ENCODE peak calls at places on chromosomes 1 and 21, in four cellular contexts. One of them, this sample, is unnamed.

GRCh38 chr1:41393993-41394392 is 32.8 kb downstream of the FOXO6 start:
- DNase-seq in neuronal stem cell: no peak
- DNase-seq in IMR-90: no peak
- DNase-seq in H9: no peak
- DNase-seq in this sample: no peak

GRCh38 chr1:67570473-67571143 is 114.4 kb upstream of the GADD45A start:
- DNase-seq in neuronal stem cell: no peak
- DNase-seq in IMR-90: peak
- DNase-seq in H9: no peak
- DNase-seq in this sample: peak

GRCh38 chr1:64392109-64392508 is 77.8 kb upstream of the CACHD1 start:
- DNase-seq in H9: peak
- DNase-seq in IMR-90: no peak
- DNase-seq in neuronal stem cell: peak
- DNase-seq in this sample: no peak

GRCh38 chr21:45317401-45318145 is 29.9 kb upstream of the POFUT2 start:
- DNase-seq in IMR-90: peak
- DNase-seq in neuronal stem cell: no peak
- DNase-seq in H9: peak
- DNase-seq in this sample: no peak

GRCh38 chr1:96521994-96522760 is 199.4 kb upstream of the PTBP2 start:
- DNase-seq in IMR-90: peak
- DNase-seq in neuronal stem cell: no peak
- DNase-seq in H9: no peak
- DNase-seq in this sample: no peak

GRCh38 chr1:25435315-25436103 is 4.8 kb downstream of the MACO1 start:
- DNase-seq in H9: no peak
- DNase-seq in neuronal stem cell: no peak
- DNase-seq in IMR-90: no peak
- DNase-seq in this sample: no peak

GRCh38 chr1:7676274-7676945 is 94.7 kb upstream of the VAMP3 start:
- DNase-seq in IMR-90: no peak
- DNase-seq in neuronal stem cell: no peak
- DNase-seq in H9: no peak
- DNase-seq in this sample: no peak

GRCh38 chr1:168893359-168893791 is 164.4 kb upstream of the DPT start:
- DNase-seq in IMR-90: no peak
- DNase-seq in H9: no peak
- DNase-seq in neuronal stem cell: no peak
- DNase-seq in this sample: no peak

GRCh38 chr1:204507317-204508105 is 8.7 kb upstream of the MDM4 start:
- DNase-seq in IMR-90: peak
- DNase-seq in neuronal stem cell: peak
- DNase-seq in H9: peak
- DNase-seq in this sample: no peak

GRCh38 chr1:222464841-222465210 is 83.1 kb downstream of the HHIPL2 start:
- DNase-seq in neuronal stem cell: peak
- DNase-seq in H9: peak
- DNase-seq in IMR-90: peak
- DNase-seq in this sample: peak

GRCh38 chr1:182217071-182217470 is 155.6 kb upstream of the ZNF648 start:
- DNase-seq in IMR-90: peak
- DNase-seq in neuronal stem cell: no peak
- DNase-seq in H9: no peak
- DNase-seq in this sample: no peak

GRCh38 chr1:211492511-211493132 is 660 bp upstream of the RD3 start:
- DNase-seq in H9: no peak
- DNase-seq in neuronal stem cell: no peak
- DNase-seq in IMR-90: no peak
- DNase-seq in this sample: no peak

GRCh38 chr1:214296860-214297699 is 16.1 kb downstream of the SMYD2 start:
- DNase-seq in IMR-90: peak
- DNase-seq in H9: peak
- DNase-seq in neuronal stem cell: no peak
- DNase-seq in this sample: peak

GRCh38 chr21:33051925-33052324 is 18.0 kb upstream of the OLIG1 start:
- DNase-seq in neuronal stem cell: no peak
- DNase-seq in H9: no peak
- DNase-seq in IMR-90: no peak
- DNase-seq in this sample: no peak

GRCh38 chr1:24908591-24909259 is 21.4 kb downstream of the RUNX3 start:
- DNase-seq in H9: no peak
- DNase-seq in neuronal stem cell: no peak
- DNase-seq in IMR-90: no peak
- DNase-seq in this sample: no peak

GRCh38 chr1:45326627-45327591 is at the start of gene HPDL:
- DNase-seq in IMR-90: peak
- DNase-seq in neuronal stem cell: peak
- DNase-seq in H9: peak
- DNase-seq in this sample: no peak

GRCh38 chr1:38129473-38129872 is 82.9 kb upstream of the POU3F1 start:
- DNase-seq in H9: peak
- DNase-seq in neuronal stem cell: no peak
- DNase-seq in IMR-90: no peak
- DNase-seq in this sample: no peak

GRCh38 chr1:999797-1000356 is at the start of gene HES4:
- DNase-seq in H9: peak
- DNase-seq in neuronal stem cell: peak
- DNase-seq in IMR-90: peak
- DNase-seq in this sample: peak

GRCh38 chr1:199020046-199020445 is 381.2 kb downstream of the PTPRC start:
- DNase-seq in neuronal stem cell: no peak
- DNase-seq in H9: no peak
- DNase-seq in IMR-90: no peak
- DNase-seq in this sample: no peak

GRCh38 chr1:35656148-35656862 is 15.0 kb upstream of the PSMB2 start:
- DNase-seq in IMR-90: peak
- DNase-seq in neuronal stem cell: no peak
- DNase-seq in H9: no peak
- DNase-seq in this sample: no peak

GRCh38 chr1:64082459-64082858 is 121.0 kb upstream of the UBE2U start:
- DNase-seq in IMR-90: peak
- DNase-seq in H9: no peak
- DNase-seq in neuronal stem cell: no peak
- DNase-seq in this sample: peak

GRCh38 chr21:16279658-16280581 is 550.1 kb downstream of the USP25 start:
- DNase-seq in neuronal stem cell: peak
- DNase-seq in H9: no peak
- DNase-seq in IMR-90: peak
- DNase-seq in this sample: no peak

GRCh38 chr1:213366141-213366831 is 315.2 kb downstream of the RPS6KC1 start:
- DNase-seq in IMR-90: no peak
- DNase-seq in neuronal stem cell: no peak
- DNase-seq in H9: no peak
- DNase-seq in this sample: no peak

GRCh38 chr1:204321665-204322064 is 38.1 kb downstream of the PLEKHA6 start:
- DNase-seq in IMR-90: peak
- DNase-seq in H9: no peak
- DNase-seq in neuronal stem cell: no peak
- DNase-seq in this sample: no peak

GRCh38 chr1:153775432-153776311 is 465 bp downstream of the SLC27A3 start:
- DNase-seq in IMR-90: peak
- DNase-seq in neuronal stem cell: peak
- DNase-seq in H9: peak
- DNase-seq in this sample: peak

GRCh38 chr1:209657918-209658317 is 5.7 kb upstream of the LAMB3 start:
- DNase-seq in H9: no peak
- DNase-seq in IMR-90: no peak
- DNase-seq in neuronal stem cell: no peak
- DNase-seq in this sample: no peak

GRCh38 chr1:184388671-184389292 is 2.0 kb downstream of the C1orf21 start:
- DNase-seq in IMR-90: no peak
- DNase-seq in H9: no peak
- DNase-seq in neuronal stem cell: no peak
- DNase-seq in this sample: no peak

GRCh38 chr1:8461341-8462110 is 143.6 kb downstream of the SLC45A1 start:
- DNase-seq in neuronal stem cell: no peak
- DNase-seq in H9: no peak
- DNase-seq in IMR-90: no peak
- DNase-seq in this sample: no peak

GRCh38 chr1:113479713-113480676 is 89.7 kb downstream of the MAGI3 start:
- DNase-seq in H9: no peak
- DNase-seq in neuronal stem cell: no peak
- DNase-seq in IMR-90: no peak
- DNase-seq in this sample: no peak

GRCh38 chr1:39189592-39190041 is 14.9 kb upstream of the MACF1 start:
- DNase-seq in neuronal stem cell: no peak
- DNase-seq in IMR-90: peak
- DNase-seq in H9: no peak
- DNase-seq in this sample: peak
- H3K27ac ChIP-seq in neuronal stem cell: no peak
- H3K27ac ChIP-seq in IMR-90: no peak
- H3K27ac ChIP-seq in H9: no peak
- H3K27ac ChIP-seq in this sample: peak

GRCh38 chr1:91680556-91680955 is 179.9 kb downstream of the CDC7 start:
- DNase-seq in neuronal stem cell: no peak
- DNase-seq in H9: no peak
- DNase-seq in IMR-90: no peak
- DNase-seq in this sample: no peak

GRCh38 chr1:91683598-91683951 is 182.9 kb downstream of the CDC7 start:
- DNase-seq in H9: peak
- DNase-seq in IMR-90: no peak
- DNase-seq in neuronal stem cell: no peak
- DNase-seq in this sample: no peak

GRCh38 chr1:91684599-91685196 is 184.0 kb downstream of the CDC7 start:
- DNase-seq in H9: no peak
- DNase-seq in neuronal stem cell: no peak
- DNase-seq in IMR-90: peak
- DNase-seq in this sample: no peak

GRCh38 chr1:91685994-91686393 is 185.3 kb downstream of the CDC7 start:
- DNase-seq in neuronal stem cell: no peak
- DNase-seq in IMR-90: no peak
- DNase-seq in H9: no peak
- DNase-seq in this sample: no peak

GRCh38 chr1:91682882-91683597 is 182.4 kb downstream of the CDC7 start:
- DNase-seq in IMR-90: no peak
- DNase-seq in neuronal stem cell: no peak
- DNase-seq in H9: no peak
- DNase-seq in this sample: no peak
- H4K91ac ChIP-seq in IMR-90: no peak
- H4K91ac ChIP-seq in neuronal stem cell: no peak
- H4K91ac ChIP-seq in H9: no peak
- H4K91ac ChIP-seq in this sample: no peak

GRCh38 chr1:108199231-108199657 is 899 bp downstream of the SLC25A24 start:
- DNase-seq in neuronal stem cell: peak
- DNase-seq in H9: no peak
- DNase-seq in IMR-90: peak
- DNase-seq in this sample: peak
- H3K27ac ChIP-seq in neuronal stem cell: no peak
- H3K27ac ChIP-seq in H9: no peak
- H3K27ac ChIP-seq in IMR-90: peak
- H3K27ac ChIP-seq in this sample: peak

GRCh38 chr1:147630447-147630846 is 39.9 kb downstream of the ACP6 start:
- DNase-seq in H9: no peak
- DNase-seq in neuronal stem cell: no peak
- DNase-seq in IMR-90: no peak
- DNase-seq in this sample: no peak
- H4K91ac ChIP-seq in H9: no peak
- H4K91ac ChIP-seq in neuronal stem cell: no peak
- H4K91ac ChIP-seq in IMR-90: no peak
- H4K91ac ChIP-seq in this sample: no peak

GRCh38 chr21:42111470-42111743 is 40.3 kb downstream of the UMODL1 start:
- DNase-seq in H9: no peak
- DNase-seq in IMR-90: no peak
- DNase-seq in neuronal stem cell: no peak
- DNase-seq in this sample: no peak

GRCh38 chr21:42110691-42111469 is 39.8 kb downstream of the UMODL1 start:
- DNase-seq in H9: no peak
- DNase-seq in neuronal stem cell: no peak
- DNase-seq in IMR-90: no peak
- DNase-seq in this sample: no peak

GRCh38 chr21:42108941-42109340 is 37.8 kb downstream of the UMODL1 start:
- DNase-seq in neuronal stem cell: no peak
- DNase-seq in IMR-90: no peak
- DNase-seq in H9: no peak
- DNase-seq in this sample: no peak

GRCh38 chr21:42109473-42109872 is 38.4 kb downstream of the UMODL1 start:
- DNase-seq in H9: no peak
- DNase-seq in neuronal stem cell: no peak
- DNase-seq in IMR-90: no peak
- DNase-seq in this sample: no peak

GRCh38 chr21:42109873-42110525 is 38.9 kb downstream of the UMODL1 start:
- DNase-seq in IMR-90: no peak
- DNase-seq in H9: no peak
- DNase-seq in neuronal stem cell: no peak
- DNase-seq in this sample: no peak
- H3K27ac ChIP-seq in IMR-90: no peak
- H3K27ac ChIP-seq in H9: no peak
- H3K27ac ChIP-seq in neuronal stem cell: no peak
- H3K27ac ChIP-seq in this sample: no peak

GRCh38 chr1:235050911-235051360 is 77.7 kb downstream of the TOMM20 start:
- DNase-seq in neuronal stem cell: no peak
- DNase-seq in H9: peak
- DNase-seq in IMR-90: peak
- DNase-seq in this sample: peak
- H4K91ac ChIP-seq in neuronal stem cell: no peak
- H4K91ac ChIP-seq in H9: no peak
- H4K91ac ChIP-seq in IMR-90: no peak
- H4K91ac ChIP-seq in this sample: no peak